ENCODE peak calls at places on chromosomes 5 and 9, in eight cellular contexts. One of them, this sample, is unnamed.

GRCh38 chr9:72951043-72951442 is 1.8 kb downstream of the ALDH1A1 start:
- DNase-seq in D341Med: no peak
- DNase-seq in putamen: no peak
- DNase-seq in coronary artery: no peak
- DNase-seq in C1 segment of cervical spinal cord: no peak
- DNase-seq in astrocyte: no peak
- DNase-seq in kidney tubule cell: peak
- DNase-seq in GM13977: no peak
- DNase-seq in this sample: no peak

GRCh38 chr5:57318251-57318650 is 144.4 kb downstream of the GPBP1 start:
- DNase-seq in D341Med: no peak
- DNase-seq in putamen: no peak
- DNase-seq in coronary artery: no peak
- DNase-seq in C1 segment of cervical spinal cord: no peak
- DNase-seq in astrocyte: no peak
- DNase-seq in kidney tubule cell: no peak
- DNase-seq in GM13977: no peak
- DNase-seq in this sample: no peak

GRCh38 chr9:128927731-128928411 is 7.1 kb downstream of the PHYHD1 start:
- DNase-seq in D341Med: peak
- DNase-seq in putamen: no peak
- DNase-seq in coronary artery: no peak
- DNase-seq in C1 segment of cervical spinal cord: peak
- DNase-seq in astrocyte: peak
- DNase-seq in kidney tubule cell: peak
- DNase-seq in GM13977: peak
- DNase-seq in this sample: no peak

GRCh38 chr5:166358127-166358840 is 1933.2 kb upstream of the WWC1 start:
- DNase-seq in D341Med: no peak
- DNase-seq in putamen: no peak
- DNase-seq in coronary artery: no peak
- DNase-seq in C1 segment of cervical spinal cord: no peak
- DNase-seq in astrocyte: no peak
- DNase-seq in kidney tubule cell: no peak
- DNase-seq in GM13977: no peak
- DNase-seq in this sample: no peak

GRCh38 chr5:112419050-112419595 is at the start of gene EPB41L4A:
- DNase-seq in D341Med: peak
- DNase-seq in putamen: no peak
- DNase-seq in coronary artery: no peak
- DNase-seq in C1 segment of cervical spinal cord: peak
- DNase-seq in astrocyte: no peak
- DNase-seq in kidney tubule cell: peak
- DNase-seq in GM13977: peak
- DNase-seq in this sample: no peak

GRCh38 chr5:176880393-176881020 is 18.6 kb downstream of the HK3 start:
- DNase-seq in D341Med: no peak
- DNase-seq in putamen: no peak
- DNase-seq in coronary artery: no peak
- DNase-seq in C1 segment of cervical spinal cord: no peak
- DNase-seq in astrocyte: no peak
- DNase-seq in kidney tubule cell: no peak
- DNase-seq in GM13977: no peak
- DNase-seq in this sample: no peak

GRCh38 chr9:28050046-28050445 is 476.8 kb upstream of the C9orf72 start:
- DNase-seq in D341Med: no peak
- DNase-seq in putamen: no peak
- DNase-seq in coronary artery: no peak
- DNase-seq in C1 segment of cervical spinal cord: no peak
- DNase-seq in astrocyte: no peak
- DNase-seq in kidney tubule cell: no peak
- DNase-seq in GM13977: no peak
- DNase-seq in this sample: no peak

GRCh38 chr5:79081779-79082178 is 12.2 kb downstream of the BHMT2 start:
- DNase-seq in D341Med: no peak
- DNase-seq in putamen: no peak
- DNase-seq in coronary artery: no peak
- DNase-seq in C1 segment of cervical spinal cord: no peak
- DNase-seq in astrocyte: no peak
- DNase-seq in kidney tubule cell: peak
- DNase-seq in GM13977: no peak
- DNase-seq in this sample: no peak

GRCh38 chr9:33884856-33885701 is 68.1 kb downstream of the UBE2R2 start:
- DNase-seq in D341Med: peak
- DNase-seq in putamen: no peak
- DNase-seq in coronary artery: no peak
- DNase-seq in C1 segment of cervical spinal cord: peak
- DNase-seq in astrocyte: peak
- DNase-seq in kidney tubule cell: peak
- DNase-seq in GM13977: no peak
- DNase-seq in this sample: no peak

GRCh38 chr9:131738838-131739191 is 1.1 kb downstream of the RAPGEF1 start:
- DNase-seq in D341Med: no peak
- DNase-seq in putamen: no peak
- DNase-seq in coronary artery: no peak
- DNase-seq in C1 segment of cervical spinal cord: no peak
- DNase-seq in astrocyte: no peak
- DNase-seq in kidney tubule cell: peak
- DNase-seq in GM13977: peak
- DNase-seq in this sample: no peak

GRCh38 chr5:156594406-156594805 is 255.7 kb upstream of the PPP1R2B start:
- DNase-seq in D341Med: no peak
- DNase-seq in putamen: no peak
- DNase-seq in coronary artery: no peak
- DNase-seq in C1 segment of cervical spinal cord: no peak
- DNase-seq in astrocyte: no peak
- DNase-seq in kidney tubule cell: no peak
- DNase-seq in GM13977: no peak
- DNase-seq in this sample: no peak

GRCh38 chr9:115115117-115115880 is 2.7 kb downstream of the TNC start:
- DNase-seq in D341Med: no peak
- DNase-seq in putamen: no peak
- DNase-seq in coronary artery: no peak
- DNase-seq in C1 segment of cervical spinal cord: no peak
- DNase-seq in astrocyte: peak
- DNase-seq in kidney tubule cell: peak
- DNase-seq in GM13977: no peak
- DNase-seq in this sample: no peak

GRCh38 chr9:68685213-68685612 is 19.8 kb upstream of the PIP5K1B start:
- DNase-seq in D341Med: no peak
- DNase-seq in putamen: no peak
- DNase-seq in coronary artery: no peak
- DNase-seq in C1 segment of cervical spinal cord: no peak
- DNase-seq in astrocyte: no peak
- DNase-seq in kidney tubule cell: no peak
- DNase-seq in GM13977: no peak
- DNase-seq in this sample: no peak

GRCh38 chr5:176700239-176700847 is 53.1 kb downstream of the TSPAN17 start:
- DNase-seq in D341Med: peak
- DNase-seq in putamen: peak
- DNase-seq in coronary artery: no peak
- DNase-seq in C1 segment of cervical spinal cord: peak
- DNase-seq in astrocyte: no peak
- DNase-seq in kidney tubule cell: peak
- DNase-seq in GM13977: no peak
- DNase-seq in this sample: no peak

GRCh38 chr9:111161015-111161415 is 122.7 kb upstream of the LPAR1 start:
- DNase-seq in D341Med: no peak
- DNase-seq in putamen: no peak
- DNase-seq in coronary artery: no peak
- DNase-seq in C1 segment of cervical spinal cord: no peak
- DNase-seq in astrocyte: peak
- DNase-seq in kidney tubule cell: peak
- DNase-seq in GM13977: no peak
- DNase-seq in this sample: no peak

GRCh38 chr9:96122756-96123155 is 179.2 kb downstream of the HSD17B3 start:
- DNase-seq in D341Med: no peak
- DNase-seq in putamen: no peak
- DNase-seq in coronary artery: no peak
- DNase-seq in C1 segment of cervical spinal cord: no peak
- DNase-seq in astrocyte: peak
- DNase-seq in kidney tubule cell: peak
- DNase-seq in GM13977: no peak
- DNase-seq in this sample: no peak

GRCh38 chr9:124251605-124252366 is 6.0 kb upstream of the NEK6 start:
- DNase-seq in D341Med: no peak
- DNase-seq in putamen: no peak
- DNase-seq in coronary artery: no peak
- DNase-seq in C1 segment of cervical spinal cord: no peak
- DNase-seq in astrocyte: peak
- DNase-seq in kidney tubule cell: peak
- DNase-seq in GM13977: no peak
- DNase-seq in this sample: no peak

GRCh38 chr9:133532937-133533668 is 1.4 kb upstream of the ADAMTSL2 start:
- DNase-seq in D341Med: peak
- DNase-seq in putamen: no peak
- DNase-seq in coronary artery: no peak
- DNase-seq in C1 segment of cervical spinal cord: peak
- DNase-seq in astrocyte: no peak
- DNase-seq in kidney tubule cell: peak
- DNase-seq in GM13977: peak
- DNase-seq in this sample: no peak

GRCh38 chr5:81768960-81769452 is 18.1 kb upstream of the SSBP2 start:
- DNase-seq in D341Med: no peak
- DNase-seq in putamen: no peak
- DNase-seq in coronary artery: no peak
- DNase-seq in C1 segment of cervical spinal cord: no peak
- DNase-seq in astrocyte: peak
- DNase-seq in kidney tubule cell: peak
- DNase-seq in GM13977: no peak
- DNase-seq in this sample: no peak

GRCh38 chr5:73170522-73170921 is 2.5 kb upstream of the TMEM174 start:
- DNase-seq in D341Med: no peak
- DNase-seq in putamen: peak
- DNase-seq in coronary artery: no peak
- DNase-seq in C1 segment of cervical spinal cord: no peak
- DNase-seq in astrocyte: no peak
- DNase-seq in kidney tubule cell: no peak
- DNase-seq in GM13977: no peak
- DNase-seq in this sample: no peak

GRCh38 chr9:120937596-120937995 is 11.0 kb upstream of the TRAF1 start:
- DNase-seq in D341Med: no peak
- DNase-seq in putamen: no peak
- DNase-seq in coronary artery: no peak
- DNase-seq in C1 segment of cervical spinal cord: no peak
- DNase-seq in astrocyte: peak
- DNase-seq in kidney tubule cell: no peak
- DNase-seq in GM13977: no peak
- DNase-seq in this sample: no peak

GRCh38 chr9:130720762-130721161 is 27.2 kb downstream of the EXOSC2 start:
- DNase-seq in D341Med: no peak
- DNase-seq in putamen: no peak
- DNase-seq in coronary artery: no peak
- DNase-seq in C1 segment of cervical spinal cord: no peak
- DNase-seq in astrocyte: no peak
- DNase-seq in kidney tubule cell: no peak
- DNase-seq in GM13977: no peak
- DNase-seq in this sample: no peak

GRCh38 chr9:38371495-38371894 is 21.0 kb upstream of the ALDH1B1 start:
- DNase-seq in D341Med: peak
- DNase-seq in putamen: no peak
- DNase-seq in coronary artery: no peak
- DNase-seq in C1 segment of cervical spinal cord: no peak
- DNase-seq in astrocyte: peak
- DNase-seq in kidney tubule cell: peak
- DNase-seq in GM13977: peak
- DNase-seq in this sample: no peak

GRCh38 chr9:100472268-100472667 is 681 bp upstream of the TMEFF1 start:
- DNase-seq in D341Med: no peak
- DNase-seq in putamen: no peak
- DNase-seq in coronary artery: no peak
- DNase-seq in C1 segment of cervical spinal cord: no peak
- DNase-seq in astrocyte: no peak
- DNase-seq in kidney tubule cell: no peak
- DNase-seq in GM13977: no peak
- DNase-seq in this sample: no peak

GRCh38 chr9:2838356-2838983 is 5.4 kb downstream of the PUM3 start:
- DNase-seq in D341Med: no peak
- DNase-seq in putamen: no peak
- DNase-seq in coronary artery: no peak
- DNase-seq in C1 segment of cervical spinal cord: no peak
- DNase-seq in astrocyte: no peak
- DNase-seq in kidney tubule cell: no peak
- DNase-seq in GM13977: no peak
- DNase-seq in this sample: no peak

GRCh38 chr5:129656952-129657351 is 90.9 kb upstream of the MINAR2 start:
- DNase-seq in D341Med: no peak
- DNase-seq in putamen: no peak
- DNase-seq in coronary artery: no peak
- DNase-seq in C1 segment of cervical spinal cord: no peak
- DNase-seq in astrocyte: no peak
- DNase-seq in kidney tubule cell: no peak
- DNase-seq in GM13977: no peak
- DNase-seq in this sample: no peak

GRCh38 chr9:128275198-128276007 is at the start of gene GOLGA2:
- DNase-seq in D341Med: peak
- DNase-seq in putamen: no peak
- DNase-seq in coronary artery: no peak
- DNase-seq in C1 segment of cervical spinal cord: no peak
- DNase-seq in astrocyte: peak
- DNase-seq in kidney tubule cell: peak
- DNase-seq in GM13977: peak
- DNase-seq in this sample: no peak

GRCh38 chr5:136435951-136436544 is 70.7 kb upstream of the TRPC7 start:
- DNase-seq in D341Med: no peak
- DNase-seq in putamen: no peak
- DNase-seq in coronary artery: no peak
- DNase-seq in C1 segment of cervical spinal cord: no peak
- DNase-seq in astrocyte: no peak
- DNase-seq in kidney tubule cell: no peak
- DNase-seq in GM13977: no peak
- DNase-seq in this sample: no peak

This sample was measured in stimulated activated CD8-positive, alpha-beta memory T cell treated with anti-CD3 and anti-CD28 coated beads, Interleukin-4, amount 100 ng/mL, for 1 hour.